ENCODE peak calls at places on chromosomes 4 and X, in four cellular contexts. F, S, V and G are unnamed samples.

GRCh38 chr4:66972087-66972486 is 573.2 kb downstream of the CENPC start:
- DNase-seq in F (no peak), V (no peak), S (no peak), G (no peak)

GRCh38 chr4:157048248-157048647 is 27.7 kb upstream of the GLRB start:
- DNase-seq in F (no peak), S (no peak), V (peak), G (no peak)

GRCh38 chrX:19646298-19646697 is 131.0 kb upstream of the MAP3K15 start:
- DNase-seq in S (no peak), V (no peak), F (no peak), G (no peak)

GRCh38 chr4:96205143-96205542 is 365.2 kb downstream of the PDHA2 start:
- DNase-seq in S (no peak), F (no peak), V (no peak), G (no peak)

GRCh38 chr4:6826781-6827508 is 44.4 kb downstream of the KIAA0232 start:
- DNase-seq in F (no peak), S (no peak), V (no peak), G (no peak)

GRCh38 chrX:53045002-53045401 is 3.6 kb upstream of the GPR173 start:
- DNase-seq in V (no peak), S (no peak), F (no peak), G (no peak)

GRCh38 chrX:154793084-154793483 is 12.2 kb downstream of the MPP1 start:
- DNase-seq in V (no peak), F (no peak), S (peak), G (no peak)

GRCh38 chr4:83356899-83357661 is 22.4 kb upstream of the HPSE start:
- DNase-seq in S (peak), V (peak), F (no peak), G (no peak)